ENCODE peak calls at places on chromosomes 11 and 22, in four cellular contexts. One of them, this sample, is unnamed. For H3K27me3, the result is how much of the 10 kb centered on the place peaks cover.

GRCh38 chr22:46770726-46771125 is 8.3 kb downstream of the TBC1D22A start:
- DNase-seq in neuronal stem cell: no peak
- DNase-seq in SJSA1: no peak
- DNase-seq in uterus: no peak
- DNase-seq in this sample: no peak

GRCh38 chr22:44200855-44201550 is 20.3 kb downstream of the PARVG start:
- DNase-seq in SJSA1: peak
- DNase-seq in uterus: no peak
- DNase-seq in neuronal stem cell: no peak
- DNase-seq in this sample: peak

GRCh38 chr22:18091916-18092526 is 14.2 kb downstream of the PEX26 start:
- DNase-seq in SJSA1: peak
- DNase-seq in uterus: peak
- DNase-seq in neuronal stem cell: no peak
- DNase-seq in this sample: no peak

GRCh38 chr22:41288245-41288946 is 2.4 kb upstream of the RANGAP1 start:
- DNase-seq in SJSA1: peak
- DNase-seq in neuronal stem cell: no peak
- DNase-seq in uterus: no peak
- DNase-seq in this sample: peak

GRCh38 chr11:18235394-18235926 is 1.1 kb downstream of the SAA4 start:
- DNase-seq in uterus: no peak
- DNase-seq in neuronal stem cell: no peak
- DNase-seq in SJSA1: no peak
- DNase-seq in this sample: no peak

GRCh38 chr22:37518509-37519267 is 527 bp downstream of the CARD10 start:
- DNase-seq in uterus: no peak
- DNase-seq in SJSA1: peak
- DNase-seq in neuronal stem cell: no peak
- DNase-seq in this sample: peak

GRCh38 chr11:68545796-68546195 is 85.2 kb downstream of the PPP6R3 start:
- DNase-seq in neuronal stem cell: no peak
- DNase-seq in SJSA1: no peak
- DNase-seq in uterus: no peak
- DNase-seq in this sample: no peak

GRCh38 chr22:39616051-39616450 is 45.5 kb downstream of the CACNA1I start:
- DNase-seq in uterus: no peak
- DNase-seq in SJSA1: no peak
- DNase-seq in neuronal stem cell: no peak
- DNase-seq in this sample: no peak

GRCh38 chr11:64742940-64743590 is 877 bp downstream of the RASGRP2 start:
- DNase-seq in neuronal stem cell: no peak
- DNase-seq in SJSA1: no peak
- DNase-seq in uterus: peak
- DNase-seq in this sample: peak

GRCh38 chr11:2771758-2772466 is 72.1 kb upstream of the KCNQ1OT1 start:
- DNase-seq in SJSA1: peak
- DNase-seq in uterus: no peak
- DNase-seq in neuronal stem cell: no peak
- DNase-seq in this sample: peak

GRCh38 chr22:48639896-48640732 is 1187.6 kb downstream of the BRD1 start:
- DNase-seq in SJSA1: no peak
- DNase-seq in neuronal stem cell: no peak
- DNase-seq in uterus: no peak
- DNase-seq in this sample: no peak

GRCh38 chr11:61011950-61012830 is 40.7 kb downstream of the CD6 start:
- DNase-seq in neuronal stem cell: no peak
- DNase-seq in uterus: no peak
- DNase-seq in SJSA1: no peak
- DNase-seq in this sample: no peak

GRCh38 chr11:28104984-28105383 is 3.0 kb downstream of the KIF18A start:
- DNase-seq in uterus: no peak
- DNase-seq in SJSA1: no peak
- DNase-seq in neuronal stem cell: no peak
- DNase-seq in this sample: no peak

GRCh38 chr11:63243533-63243932 is at the start of gene SLC22A25:
- DNase-seq in SJSA1: no peak
- DNase-seq in uterus: no peak
- DNase-seq in neuronal stem cell: no peak
- DNase-seq in this sample: no peak

GRCh38 chr11:118437736-118438125 is 1.4 kb downstream of the KMT2A start:
- DNase-seq in neuronal stem cell: peak
- DNase-seq in uterus: peak
- DNase-seq in SJSA1: no peak
- DNase-seq in this sample: peak

DNA sequence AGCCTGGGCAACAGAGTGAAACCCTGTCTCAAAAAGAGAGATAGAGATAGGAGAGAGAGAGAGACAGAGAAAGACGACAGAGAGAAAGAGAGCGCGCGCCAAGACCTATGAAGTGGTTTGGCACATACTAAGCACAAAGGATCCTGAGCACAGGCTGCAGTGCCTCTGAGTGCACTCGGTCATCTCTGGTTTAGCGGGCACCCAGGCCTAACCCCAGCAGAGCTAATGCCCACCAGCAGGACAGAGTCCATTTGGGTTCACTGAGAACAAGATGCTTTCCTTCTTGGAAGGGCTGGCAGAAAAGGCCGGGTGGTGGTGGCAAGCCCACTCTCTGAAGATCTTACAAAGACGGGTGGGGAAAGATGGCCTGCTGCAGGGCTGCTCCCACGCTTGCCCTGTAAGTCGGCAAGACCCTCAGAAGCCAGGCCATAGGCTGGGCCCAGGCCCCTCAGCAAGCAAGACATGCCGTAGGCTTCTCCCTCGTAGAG is 3.3 kb downstream of the SCARF2 start:
- DNase-seq in uterus: no peak
- DNase-seq in SJSA1: no peak
- DNase-seq in neuronal stem cell: no peak
- DNase-seq in this sample: peak
- H3K27me3 ChIP-seq in uterus: under half
- H3K27me3 ChIP-seq in SJSA1: under half
- H3K27me3 ChIP-seq in neuronal stem cell: under half
- H3K27me3 ChIP-seq in this sample: half or more

GRCh38 chr11:1693327-1694063 is 3.5 kb upstream of the KRTAP5-6 start:
- DNase-seq in uterus: peak
- DNase-seq in neuronal stem cell: peak
- DNase-seq in SJSA1: peak
- DNase-seq in this sample: peak
- H3K4me3 ChIP-seq in uterus: peak
- H3K4me3 ChIP-seq in neuronal stem cell: peak
- H3K4me3 ChIP-seq in SJSA1: no peak
- H3K4me3 ChIP-seq in this sample: peak

GRCh38 chr22:22374579-22374978 is 130.0 kb downstream of the VPREB1 start:
- DNase-seq in uterus: no peak
- DNase-seq in SJSA1: no peak
- DNase-seq in neuronal stem cell: no peak
- DNase-seq in this sample: no peak

GRCh38 chr22:22372063-22372462 is 127.5 kb downstream of the VPREB1 start:
- DNase-seq in uterus: no peak
- DNase-seq in neuronal stem cell: no peak
- DNase-seq in SJSA1: peak
- DNase-seq in this sample: no peak

GRCh38 chr22:22376352-22376706 is 131.7 kb downstream of the VPREB1 start:
- DNase-seq in neuronal stem cell: no peak
- DNase-seq in uterus: no peak
- DNase-seq in SJSA1: peak
- DNase-seq in this sample: no peak

GRCh38 chr22:22375586-22376351 is 131.2 kb downstream of the VPREB1 start:
- DNase-seq in SJSA1: no peak
- DNase-seq in neuronal stem cell: no peak
- DNase-seq in uterus: no peak
- DNase-seq in this sample: no peak

DNA sequence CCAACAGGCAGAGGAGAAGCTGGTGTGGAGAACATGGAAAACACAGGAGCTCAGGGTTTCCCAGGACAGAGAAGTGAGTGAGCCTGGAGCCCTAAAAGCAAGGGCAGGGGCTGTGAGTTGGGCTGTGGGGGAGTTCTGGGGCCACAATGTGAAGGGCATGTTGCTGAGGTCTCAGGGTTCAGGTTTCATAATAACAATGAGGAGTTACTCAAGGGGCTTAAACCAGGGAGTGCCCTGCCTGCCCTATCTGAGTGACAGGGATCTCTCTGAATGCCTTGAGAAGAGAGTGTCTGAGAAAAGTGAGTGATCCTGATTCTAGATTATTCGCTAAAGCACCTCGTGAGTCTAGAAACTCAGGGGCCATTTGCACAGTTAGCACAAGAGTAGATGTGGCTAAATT is 129.6 kb downstream of the VPREB1 start:
- DNase-seq in neuronal stem cell: no peak
- DNase-seq in uterus: no peak
- DNase-seq in SJSA1: no peak
- DNase-seq in this sample: no peak
- H3K27me3 ChIP-seq in neuronal stem cell: under half
- H3K27me3 ChIP-seq in uterus: under half
- H3K27me3 ChIP-seq in SJSA1: under half
- H3K27me3 ChIP-seq in this sample: half or more

GRCh38 chr11:6746086-6746618 is 25.6 kb downstream of the OR2AG2 start:
- DNase-seq in uterus: no peak
- DNase-seq in SJSA1: no peak
- DNase-seq in neuronal stem cell: no peak
- DNase-seq in this sample: no peak
- H3K4me3 ChIP-seq in uterus: no peak
- H3K4me3 ChIP-seq in SJSA1: no peak
- H3K4me3 ChIP-seq in neuronal stem cell: no peak
- H3K4me3 ChIP-seq in this sample: no peak